ENCODE peak calls at places on chromosomes 16 and 17, in seven cellular contexts. R is IMR-90, P is COR-L47, U is substantia nigra, W is DMS153, J is adipocyte, V is AG10803. C is an unnamed sample.

GRCh38 chr16:50986453-50986852 is 164.6 kb downstream of the SALL1 start:
- DNase-seq in R (no peak), P (no peak), U (no peak), W (no peak), J (no peak), V (no peak), C (no peak)

GRCh38 chr17:64230551-64231408 is 32.3 kb downstream of the TEX2 start:
- DNase-seq in R (peak), P (no peak), U (no peak), W (no peak), J (peak), V (peak), C (peak)

GRCh38 chr17:27323538-27324212 is 29.8 kb downstream of the WSB1 start:
- DNase-seq in R (peak), P (no peak), U (no peak), W (peak), J (peak), V (peak), C (no peak)

GRCh38 chr16:86823125-86823524 is 244.8 kb downstream of the FOXL1 start:
- DNase-seq in R (no peak), P (no peak), U (no peak), W (no peak), J (no peak), V (no peak), C (no peak)

GRCh38 chr17:64393000-64393402 is 2.3 kb upstream of the PECAM1 start:
- DNase-seq in R (no peak), P (no peak), U (no peak), W (no peak), J (no peak), V (no peak), C (no peak)

GRCh38 chr17:38898812-38899348 is 26.5 kb upstream of the LASP1NB start:
- DNase-seq in R (no peak), P (no peak), U (peak), W (no peak), J (no peak), V (no peak), C (peak)

GRCh38 chr16:54939537-54940278 is 9.0 kb downstream of the IRX5 start:
- DNase-seq in R (no peak), P (no peak), U (no peak), W (no peak), J (no peak), V (no peak), C (no peak)

GRCh38 chr16:85986931-85987749 is 88.2 kb downstream of the IRF8 start:
- DNase-seq in R (no peak), P (no peak), U (no peak), W (peak), J (no peak), V (no peak), C (no peak)

GRCh38 chr17:83080641-83081560 is 1.5 kb downstream of the METRNL start:
- DNase-seq in R (peak), P (no peak), U (peak), W (no peak), J (peak), V (no peak), C (peak)

GRCh38 chr17:57268176-57268575 is 11.9 kb downstream of the MSI2 start:
- DNase-seq in R (no peak), P (no peak), U (no peak), W (no peak), J (no peak), V (no peak), C (no peak)

GRCh38 chr16:72819345-72819744 is 228.6 kb downstream of the ZFHX3 start:
- DNase-seq in R (peak), P (no peak), U (no peak), W (no peak), J (peak), V (peak), C (peak)

C was measured in kidney glomerular epithelial cell.